ENCODE peak calls at places on chromosomes 6 and 20, in eight cellular contexts. One of them, this sample, is unnamed.

GRCh38 chr20:61758556-61759200 is 307.0 kb downstream of the TAF4 start:
- DNase-seq in PC-3: no peak
- DNase-seq in coronary artery: no peak
- DNase-seq in AG04449: no peak
- DNase-seq in fibroblast of mammary gland: no peak
- DNase-seq in RWPE1: no peak
- DNase-seq in WERI-Rb-1: no peak
- DNase-seq in astrocyte of the cerebellum: no peak
- DNase-seq in this sample: no peak

GRCh38 chr6:22134308-22134707 is 162.5 kb downstream of the PRL start:
- DNase-seq in PC-3: no peak
- DNase-seq in AG04449: no peak
- DNase-seq in WERI-Rb-1: no peak
- DNase-seq in coronary artery: no peak
- DNase-seq in astrocyte of the cerebellum: no peak
- DNase-seq in fibroblast of mammary gland: no peak
- DNase-seq in RWPE1: no peak
- DNase-seq in this sample: no peak

GRCh38 chr20:58458342-58459057 is 56.7 kb downstream of the APCDD1L start:
- DNase-seq in coronary artery: no peak
- DNase-seq in fibroblast of mammary gland: peak
- DNase-seq in PC-3: peak
- DNase-seq in WERI-Rb-1: no peak
- DNase-seq in astrocyte of the cerebellum: no peak
- DNase-seq in AG04449: no peak
- DNase-seq in RWPE1: no peak
- DNase-seq in this sample: no peak

GRCh38 chr6:157070403-157071107 is 252.8 kb downstream of the TMEM242 start:
- DNase-seq in AG04449: no peak
- DNase-seq in coronary artery: no peak
- DNase-seq in PC-3: no peak
- DNase-seq in astrocyte of the cerebellum: peak
- DNase-seq in WERI-Rb-1: no peak
- DNase-seq in fibroblast of mammary gland: no peak
- DNase-seq in RWPE1: no peak
- DNase-seq in this sample: no peak

GRCh38 chr20:25024171-25024570 is 31.6 kb upstream of the APMAP start:
- DNase-seq in PC-3: no peak
- DNase-seq in RWPE1: no peak
- DNase-seq in coronary artery: no peak
- DNase-seq in AG04449: no peak
- DNase-seq in WERI-Rb-1: no peak
- DNase-seq in astrocyte of the cerebellum: no peak
- DNase-seq in fibroblast of mammary gland: no peak
- DNase-seq in this sample: no peak

GRCh38 chr6:79872986-79873385 is 74.4 kb downstream of the ELOVL4 start:
- DNase-seq in PC-3: peak
- DNase-seq in AG04449: peak
- DNase-seq in astrocyte of the cerebellum: no peak
- DNase-seq in WERI-Rb-1: no peak
- DNase-seq in fibroblast of mammary gland: peak
- DNase-seq in RWPE1: peak
- DNase-seq in coronary artery: no peak
- DNase-seq in this sample: no peak

GRCh38 chr6:3512832-3513231 is 56.0 kb upstream of the SLC22A23 start:
- DNase-seq in RWPE1: no peak
- DNase-seq in PC-3: no peak
- DNase-seq in AG04449: no peak
- DNase-seq in coronary artery: no peak
- DNase-seq in fibroblast of mammary gland: no peak
- DNase-seq in astrocyte of the cerebellum: no peak
- DNase-seq in WERI-Rb-1: no peak
- DNase-seq in this sample: no peak

GRCh38 chr20:49344975-49345374 is 67.1 kb upstream of the ZNFX1 start:
- DNase-seq in coronary artery: peak
- DNase-seq in WERI-Rb-1: no peak
- DNase-seq in fibroblast of mammary gland: peak
- DNase-seq in astrocyte of the cerebellum: peak
- DNase-seq in RWPE1: peak
- DNase-seq in AG04449: peak
- DNase-seq in PC-3: peak
- DNase-seq in this sample: peak

GRCh38 chr20:4472906-4473305 is 248.8 kb upstream of the PRND start:
- DNase-seq in coronary artery: no peak
- DNase-seq in fibroblast of mammary gland: peak
- DNase-seq in WERI-Rb-1: no peak
- DNase-seq in RWPE1: no peak
- DNase-seq in PC-3: peak
- DNase-seq in AG04449: no peak
- DNase-seq in astrocyte of the cerebellum: no peak
- DNase-seq in this sample: no peak

GRCh38 chr6:41558033-41558807 is 12.0 kb downstream of the FOXP4 start:
- DNase-seq in PC-3: no peak
- DNase-seq in coronary artery: no peak
- DNase-seq in RWPE1: no peak
- DNase-seq in fibroblast of mammary gland: no peak
- DNase-seq in WERI-Rb-1: no peak
- DNase-seq in AG04449: no peak
- DNase-seq in astrocyte of the cerebellum: no peak
- DNase-seq in this sample: no peak

GRCh38 chr6:14880052-14880451 is 365.8 kb upstream of the JARID2 start:
- DNase-seq in WERI-Rb-1: peak
- DNase-seq in coronary artery: no peak
- DNase-seq in AG04449: no peak
- DNase-seq in RWPE1: no peak
- DNase-seq in fibroblast of mammary gland: no peak
- DNase-seq in PC-3: no peak
- DNase-seq in astrocyte of the cerebellum: no peak
- DNase-seq in this sample: no peak

GRCh38 chr20:37406010-37406998 is 60.4 kb downstream of the SRC start:
- DNase-seq in AG04449: no peak
- DNase-seq in astrocyte of the cerebellum: no peak
- DNase-seq in fibroblast of mammary gland: no peak
- DNase-seq in PC-3: peak
- DNase-seq in RWPE1: peak
- DNase-seq in WERI-Rb-1: peak
- DNase-seq in coronary artery: no peak
- DNase-seq in this sample: no peak

GRCh38 chr6:133955582-133956412 is 2.8 kb downstream of the TBPL1 start:
- DNase-seq in AG04449: no peak
- DNase-seq in RWPE1: no peak
- DNase-seq in coronary artery: no peak
- DNase-seq in astrocyte of the cerebellum: no peak
- DNase-seq in WERI-Rb-1: no peak
- DNase-seq in fibroblast of mammary gland: no peak
- DNase-seq in PC-3: no peak
- DNase-seq in this sample: no peak

GRCh38 chr6:82182756-82183155 is 64.8 kb downstream of the IBTK start:
- DNase-seq in RWPE1: peak
- DNase-seq in AG04449: peak
- DNase-seq in fibroblast of mammary gland: peak
- DNase-seq in astrocyte of the cerebellum: no peak
- DNase-seq in WERI-Rb-1: no peak
- DNase-seq in coronary artery: no peak
- DNase-seq in PC-3: no peak
- DNase-seq in this sample: no peak

GRCh38 chr6:89961481-89961880 is 67.2 kb downstream of the GJA10 start:
- DNase-seq in PC-3: no peak
- DNase-seq in astrocyte of the cerebellum: no peak
- DNase-seq in coronary artery: no peak
- DNase-seq in AG04449: no peak
- DNase-seq in RWPE1: no peak
- DNase-seq in fibroblast of mammary gland: no peak
- DNase-seq in WERI-Rb-1: no peak
- DNase-seq in this sample: no peak

GRCh38 chr6:108565893-108566292 is 5.2 kb downstream of the FOXO3 start:
- DNase-seq in PC-3: peak
- DNase-seq in AG04449: no peak
- DNase-seq in astrocyte of the cerebellum: no peak
- DNase-seq in WERI-Rb-1: no peak
- DNase-seq in fibroblast of mammary gland: peak
- DNase-seq in coronary artery: no peak
- DNase-seq in RWPE1: no peak
- DNase-seq in this sample: no peak

GRCh38 chr20:57663681-57664451 is 43.6 kb upstream of the ZBP1 start:
- DNase-seq in RWPE1: no peak
- DNase-seq in coronary artery: peak
- DNase-seq in WERI-Rb-1: no peak
- DNase-seq in fibroblast of mammary gland: no peak
- DNase-seq in astrocyte of the cerebellum: no peak
- DNase-seq in PC-3: no peak
- DNase-seq in AG04449: no peak
- DNase-seq in this sample: no peak

GRCh38 chr6:164967102-164967501 is 342.3 kb downstream of the C6orf118 start:
- DNase-seq in AG04449: no peak
- DNase-seq in RWPE1: no peak
- DNase-seq in fibroblast of mammary gland: no peak
- DNase-seq in coronary artery: no peak
- DNase-seq in astrocyte of the cerebellum: no peak
- DNase-seq in PC-3: no peak
- DNase-seq in WERI-Rb-1: no peak
- DNase-seq in this sample: no peak

GRCh38 chr20:25038103-25038410 is 19.9 kb downstream of the ACSS1 start:
- DNase-seq in AG04449: no peak
- DNase-seq in RWPE1: no peak
- DNase-seq in WERI-Rb-1: no peak
- DNase-seq in astrocyte of the cerebellum: no peak
- DNase-seq in fibroblast of mammary gland: no peak
- DNase-seq in PC-3: no peak
- DNase-seq in coronary artery: no peak
- DNase-seq in this sample: no peak

GRCh38 chr6:52632011-52632410 is 38.9 kb upstream of the TMEM14A start:
- DNase-seq in RWPE1: no peak
- DNase-seq in PC-3: no peak
- DNase-seq in astrocyte of the cerebellum: no peak
- DNase-seq in AG04449: no peak
- DNase-seq in coronary artery: no peak
- DNase-seq in fibroblast of mammary gland: no peak
- DNase-seq in WERI-Rb-1: no peak
- DNase-seq in this sample: no peak

GRCh38 chr6:68628156-68628555 is 6.9 kb upstream of the ADGRB3 start:
- DNase-seq in coronary artery: no peak
- DNase-seq in AG04449: no peak
- DNase-seq in fibroblast of mammary gland: no peak
- DNase-seq in RWPE1: no peak
- DNase-seq in PC-3: no peak
- DNase-seq in WERI-Rb-1: no peak
- DNase-seq in astrocyte of the cerebellum: no peak
- DNase-seq in this sample: no peak

DNA sequence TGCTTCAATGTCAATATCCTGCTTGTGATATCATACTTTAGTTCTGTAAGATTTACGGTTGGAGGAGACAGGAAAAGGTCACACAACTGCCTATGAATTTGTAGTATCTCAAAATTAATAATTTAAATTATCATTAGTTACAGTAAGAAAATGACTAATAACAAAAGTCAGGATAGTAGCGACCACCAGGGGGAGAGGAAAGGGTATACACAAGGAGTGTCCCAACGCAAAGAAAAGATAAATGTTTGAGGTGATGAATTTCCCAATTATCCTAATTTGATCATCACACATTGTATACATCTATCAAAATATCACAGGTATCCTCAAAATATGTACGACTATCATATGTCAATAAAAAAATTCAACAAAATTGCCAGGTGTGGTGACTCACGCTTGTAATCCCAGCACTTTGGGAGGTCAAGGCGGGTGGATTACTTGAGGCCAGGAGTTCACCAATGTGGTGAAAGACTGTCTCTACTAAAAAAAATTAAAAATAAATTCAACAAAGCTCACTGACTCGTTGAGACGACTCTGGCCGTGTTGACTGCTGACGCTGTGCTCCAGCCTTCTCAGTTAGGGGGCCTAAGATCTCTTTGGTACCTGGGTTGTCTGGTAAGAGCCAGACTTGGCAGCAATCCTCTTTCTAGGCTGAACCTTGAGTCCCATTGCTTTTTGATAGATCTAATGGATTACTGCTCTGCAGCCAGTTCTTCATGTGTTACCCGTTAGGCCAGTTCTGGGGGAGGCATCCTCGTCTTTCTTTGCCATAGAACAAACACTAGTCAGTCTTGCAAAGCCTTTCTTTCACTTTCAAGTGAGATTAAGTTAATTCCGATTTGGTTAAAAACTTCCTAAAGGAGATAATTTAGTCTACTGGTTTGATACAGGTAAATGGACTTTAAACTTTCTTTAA is 9.0 kb upstream of the OVOL2 start:
- DNase-seq in coronary artery: no peak
- DNase-seq in PC-3: peak
- DNase-seq in astrocyte of the cerebellum: no peak
- DNase-seq in fibroblast of mammary gland: no peak
- DNase-seq in WERI-Rb-1: no peak
- DNase-seq in RWPE1: no peak
- DNase-seq in AG04449: no peak
- DNase-seq in this sample: no peak
- TF ChIP-seq CTCF in coronary artery: no peak
- TF ChIP-seq CTCF in PC-3: peak
- TF ChIP-seq CTCF in astrocyte of the cerebellum: peak
- TF ChIP-seq CTCF in fibroblast of mammary gland: peak
- TF ChIP-seq CTCF in WERI-Rb-1: no peak
- TF ChIP-seq CTCF in RWPE1: no peak
- TF ChIP-seq CTCF in AG04449: no peak
- TF ChIP-seq CTCF in this sample: peak

GRCh38 chr20:45892049-45892816 is 1.1 kb downstream of the CTSA start:
- DNase-seq in PC-3: peak
- DNase-seq in coronary artery: no peak
- DNase-seq in WERI-Rb-1: peak
- DNase-seq in astrocyte of the cerebellum: no peak
- DNase-seq in AG04449: no peak
- DNase-seq in fibroblast of mammary gland: no peak
- DNase-seq in RWPE1: peak
- DNase-seq in this sample: no peak
- TF ChIP-seq CTCF in PC-3: peak
- TF ChIP-seq CTCF in coronary artery: no peak
- TF ChIP-seq CTCF in WERI-Rb-1: peak
- TF ChIP-seq CTCF in astrocyte of the cerebellum: peak
- TF ChIP-seq CTCF in AG04449: peak
- TF ChIP-seq CTCF in fibroblast of mammary gland: peak
- TF ChIP-seq CTCF in RWPE1: no peak
- TF ChIP-seq CTCF in this sample: peak

DNA sequence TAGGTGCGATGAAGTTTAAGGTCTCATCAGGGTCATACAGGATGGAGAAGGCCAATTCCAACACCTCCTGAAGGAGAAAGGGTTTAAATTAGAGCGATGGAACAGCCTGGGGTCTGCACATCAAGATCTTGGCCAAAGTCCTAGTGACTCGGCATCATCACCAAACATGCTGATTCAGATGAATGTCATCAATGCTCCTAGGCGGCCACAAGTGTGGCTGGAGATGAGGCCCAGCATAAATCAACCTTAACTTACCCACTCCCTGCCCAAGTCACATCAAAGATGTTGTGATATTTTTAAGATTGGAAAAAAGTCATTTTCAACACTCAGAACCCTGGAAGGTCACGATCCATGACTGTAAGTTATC is 37.5 kb downstream of the ELMO2 start:
- DNase-seq in RWPE1: no peak
- DNase-seq in coronary artery: no peak
- DNase-seq in astrocyte of the cerebellum: no peak
- DNase-seq in AG04449: no peak
- DNase-seq in fibroblast of mammary gland: peak
- DNase-seq in PC-3: peak
- DNase-seq in WERI-Rb-1: no peak
- DNase-seq in this sample: no peak
- TF ChIP-seq CTCF in RWPE1: no peak
- TF ChIP-seq CTCF in coronary artery: no peak
- TF ChIP-seq CTCF in astrocyte of the cerebellum: no peak
- TF ChIP-seq CTCF in AG04449: no peak
- TF ChIP-seq CTCF in fibroblast of mammary gland: no peak
- TF ChIP-seq CTCF in PC-3: no peak
- TF ChIP-seq CTCF in WERI-Rb-1: no peak
- TF ChIP-seq CTCF in this sample: no peak

GRCh38 chr20:40811660-40812414 is 122.8 kb upstream of the MAFB start:
- DNase-seq in PC-3: no peak
- DNase-seq in WERI-Rb-1: no peak
- DNase-seq in RWPE1: no peak
- DNase-seq in fibroblast of mammary gland: no peak
- DNase-seq in coronary artery: peak
- DNase-seq in AG04449: no peak
- DNase-seq in astrocyte of the cerebellum: no peak
- DNase-seq in this sample: no peak
- TF ChIP-seq CTCF in PC-3: peak
- TF ChIP-seq CTCF in WERI-Rb-1: no peak
- TF ChIP-seq CTCF in RWPE1: no peak
- TF ChIP-seq CTCF in fibroblast of mammary gland: no peak
- TF ChIP-seq CTCF in coronary artery: no peak
- TF ChIP-seq CTCF in AG04449: no peak
- TF ChIP-seq CTCF in astrocyte of the cerebellum: no peak
- TF ChIP-seq CTCF in this sample: peak